ENCODE peak calls at places on chromosomes 12 and 14, in four cellular contexts. One of them, this sample, is unnamed.

GRCh38 chr12:94667031-94667540 is 16.7 kb upstream of the TMCC3 start:
- DNase-seq in endothelial cell: no peak
- DNase-seq in GDM1: no peak
- DNase-seq in NCI-H345: no peak
- DNase-seq in this sample: no peak

GRCh38 chr14:57136669-57137068 is 132.0 kb downstream of the EXOC5 start:
- DNase-seq in endothelial cell: no peak
- DNase-seq in GDM1: no peak
- DNase-seq in NCI-H345: peak
- DNase-seq in this sample: peak

GRCh38 chr14:68807148-68807600 is 14.3 kb upstream of the ZFP36L1 start:
- DNase-seq in endothelial cell: no peak
- DNase-seq in GDM1: peak
- DNase-seq in NCI-H345: no peak
- DNase-seq in this sample: no peak

GRCh38 chr12:63163542-63163941 is 12.5 kb upstream of the AVPR1A start:
- DNase-seq in endothelial cell: no peak
- DNase-seq in GDM1: no peak
- DNase-seq in NCI-H345: no peak
- DNase-seq in this sample: no peak

GRCh38 chr14:97791906-97792305 is 994.7 kb downstream of the VRK1 start:
- DNase-seq in endothelial cell: no peak
- DNase-seq in GDM1: no peak
- DNase-seq in NCI-H345: no peak
- DNase-seq in this sample: no peak

GRCh38 chr12:10395390-10395998 is 5.7 kb upstream of the KLRK1 start:
- DNase-seq in endothelial cell: no peak
- DNase-seq in GDM1: no peak
- DNase-seq in NCI-H345: no peak
- DNase-seq in this sample: peak

GRCh38 chr12:123398177-123398916 is 14.4 kb downstream of the KMT5A start:
- DNase-seq in endothelial cell: no peak
- DNase-seq in GDM1: no peak
- DNase-seq in NCI-H345: no peak
- DNase-seq in this sample: no peak

GRCh38 chr12:9792961-9793617 is 32.4 kb upstream of the CD69 start:
- DNase-seq in endothelial cell: no peak
- DNase-seq in GDM1: no peak
- DNase-seq in NCI-H345: no peak
- DNase-seq in this sample: no peak

GRCh38 chr12:79858518-79858917 is 76.4 kb downstream of the PPP1R12A start:
- DNase-seq in endothelial cell: no peak
- DNase-seq in GDM1: no peak
- DNase-seq in NCI-H345: no peak
- DNase-seq in this sample: no peak

GRCh38 chr14:104299993-104300761 is 161.8 kb downstream of the KIF26A start:
- DNase-seq in endothelial cell: no peak
- DNase-seq in GDM1: no peak
- DNase-seq in NCI-H345: no peak
- DNase-seq in this sample: peak